ENCODE peak calls at places on chromosomes 3 and 15, in five cellular contexts. One of them, this sample, is unnamed.

GRCh38 chr3:109952924-109953323 is 615.6 kb upstream of the DPPA4 start:
- DNase-seq in stomach: no peak
- DNase-seq in neural progenitor cell: no peak
- DNase-seq in WERI-Rb-1: no peak
- DNase-seq in IMR-90: peak; percentile 16
- DNase-seq in this sample: no peak

GRCh38 chr3:57808961-57809608 is 53.0 kb downstream of the SLMAP start:
- DNase-seq in neural progenitor cell: no peak
- DNase-seq in IMR-90: no peak
- DNase-seq in stomach: no peak
- DNase-seq in WERI-Rb-1: no peak
- DNase-seq in this sample: no peak

GRCh38 chr3:12553921-12554391 is 2.9 kb upstream of the MKRN2 start:
- DNase-seq in stomach: no peak
- DNase-seq in IMR-90: no peak
- DNase-seq in neural progenitor cell: peak; percentile 24
- DNase-seq in WERI-Rb-1: no peak
- DNase-seq in this sample: no peak

GRCh38 chr3:176505878-176506621 is 691.2 kb downstream of the TBL1XR1 start:
- DNase-seq in neural progenitor cell: peak; percentile 42
- DNase-seq in stomach: no peak
- DNase-seq in IMR-90: no peak
- DNase-seq in WERI-Rb-1: no peak
- DNase-seq in this sample: no peak

GRCh38 chr3:30951806-30952205 is 57.3 kb upstream of the GADL1 start:
- DNase-seq in neural progenitor cell: no peak
- DNase-seq in WERI-Rb-1: no peak
- DNase-seq in stomach: no peak
- DNase-seq in IMR-90: no peak
- DNase-seq in this sample: no peak

GRCh38 chr3:157360044-157360443 is 76.6 kb upstream of the PTX3 start:
- DNase-seq in WERI-Rb-1: no peak
- DNase-seq in stomach: no peak
- DNase-seq in IMR-90: peak; percentile 93
- DNase-seq in neural progenitor cell: no peak
- DNase-seq in this sample: no peak

GRCh38 chr15:77476999-77477398 is 56.3 kb downstream of the HMG20A start:
- DNase-seq in WERI-Rb-1: no peak
- DNase-seq in neural progenitor cell: no peak
- DNase-seq in IMR-90: no peak
- DNase-seq in stomach: no peak
- DNase-seq in this sample: no peak

GRCh38 chr15:68258684-68259083 is 18.9 kb upstream of the FEM1B start:
- DNase-seq in neural progenitor cell: no peak
- DNase-seq in IMR-90: no peak
- DNase-seq in WERI-Rb-1: no peak
- DNase-seq in stomach: no peak
- DNase-seq in this sample: no peak

GRCh38 chr3:188123170-188123920 is 30.6 kb upstream of the LPP start:
- DNase-seq in stomach: no peak
- DNase-seq in IMR-90: peak; percentile 57
- DNase-seq in WERI-Rb-1: no peak
- DNase-seq in neural progenitor cell: no peak
- DNase-seq in this sample: no peak

GRCh38 chr3:119702530-119703527 is at the start of gene CFAP91:
- DNase-seq in stomach: peak; percentile 98
- DNase-seq in neural progenitor cell: peak; percentile 98
- DNase-seq in WERI-Rb-1: no peak
- DNase-seq in IMR-90: peak; percentile 83
- DNase-seq in this sample: peak; percentile 99

GRCh38 chr15:69574506-69574905 is 121.9 kb downstream of the RPLP1 start:
- DNase-seq in IMR-90: no peak
- DNase-seq in WERI-Rb-1: no peak
- DNase-seq in stomach: no peak
- DNase-seq in neural progenitor cell: no peak
- DNase-seq in this sample: no peak

GRCh38 chr15:59191855-59192237 is 14.8 kb upstream of the LDHAL6B start:
- DNase-seq in WERI-Rb-1: no peak
- DNase-seq in neural progenitor cell: no peak
- DNase-seq in stomach: no peak
- DNase-seq in IMR-90: peak; percentile 96
- DNase-seq in this sample: no peak

GRCh38 chr15:95760508-95760907 is 570.0 kb upstream of the NR2F2 start:
- DNase-seq in IMR-90: no peak
- DNase-seq in WERI-Rb-1: peak; percentile 57
- DNase-seq in neural progenitor cell: peak; percentile 81
- DNase-seq in stomach: no peak
- DNase-seq in this sample: peak; percentile 50

GRCh38 chr3:114418724-114419543 is 125.1 kb downstream of the TIGIT start:
- DNase-seq in stomach: no peak
- DNase-seq in IMR-90: peak; percentile 95
- DNase-seq in WERI-Rb-1: no peak
- DNase-seq in neural progenitor cell: peak; percentile 69
- DNase-seq in this sample: peak; percentile 9

GRCh38 chr3:125958511-125959316 is 10.3 kb upstream of the ROPN1B start:
- DNase-seq in WERI-Rb-1: no peak
- DNase-seq in stomach: no peak
- DNase-seq in IMR-90: no peak
- DNase-seq in neural progenitor cell: no peak
- DNase-seq in this sample: no peak

GRCh38 chr3:62052331-62052730 is 321.0 kb downstream of the FEZF2 start:
- DNase-seq in WERI-Rb-1: no peak
- DNase-seq in neural progenitor cell: no peak
- DNase-seq in IMR-90: no peak
- DNase-seq in stomach: no peak
- DNase-seq in this sample: no peak

GRCh38 chr15:88663216-88663615 is 24.4 kb downstream of the ISG20 start:
- DNase-seq in neural progenitor cell: no peak
- DNase-seq in stomach: peak; percentile 64
- DNase-seq in WERI-Rb-1: no peak
- DNase-seq in IMR-90: no peak
- DNase-seq in this sample: no peak

GRCh38 chr15:82798104-82798503 is 7.8 kb downstream of the FSD2 start:
- DNase-seq in stomach: no peak
- DNase-seq in WERI-Rb-1: no peak
- DNase-seq in IMR-90: no peak
- DNase-seq in neural progenitor cell: no peak
- DNase-seq in this sample: no peak
- TF ChIP-seq CTCF in stomach: no peak
- TF ChIP-seq CTCF in WERI-Rb-1: no peak
- TF ChIP-seq CTCF in IMR-90: no peak
- TF ChIP-seq CTCF in neural progenitor cell: no peak
- TF ChIP-seq CTCF in this sample: no peak

GRCh38 chr3:9781978-9782575 is 10.2 kb downstream of the TADA3 start:
- DNase-seq in WERI-Rb-1: no peak
- DNase-seq in stomach: no peak
- DNase-seq in neural progenitor cell: no peak
- DNase-seq in IMR-90: no peak
- DNase-seq in this sample: no peak

GRCh38 chr3:9785602-9786001 is 6.7 kb downstream of the TADA3 start:
- DNase-seq in neural progenitor cell: no peak
- DNase-seq in IMR-90: no peak
- DNase-seq in WERI-Rb-1: no peak
- DNase-seq in stomach: no peak
- DNase-seq in this sample: no peak

GRCh38 chr3:9784876-9785443 is 7.3 kb downstream of the TADA3 start:
- DNase-seq in WERI-Rb-1: no peak
- DNase-seq in IMR-90: no peak
- DNase-seq in neural progenitor cell: no peak
- DNase-seq in stomach: no peak
- DNase-seq in this sample: no peak

GRCh38 chr3:9782777-9783176 is 9.5 kb downstream of the TADA3 start:
- DNase-seq in IMR-90: no peak
- DNase-seq in neural progenitor cell: no peak
- DNase-seq in stomach: no peak
- DNase-seq in WERI-Rb-1: no peak
- DNase-seq in this sample: no peak

GRCh38 chr3:9783954-9784353 is 8.3 kb downstream of the TADA3 start:
- DNase-seq in IMR-90: no peak
- DNase-seq in WERI-Rb-1: no peak
- DNase-seq in stomach: no peak
- DNase-seq in neural progenitor cell: no peak
- DNase-seq in this sample: no peak
- TF ChIP-seq CTCF in IMR-90: no peak
- TF ChIP-seq CTCF in WERI-Rb-1: no peak
- TF ChIP-seq CTCF in stomach: no peak
- TF ChIP-seq CTCF in neural progenitor cell: no peak
- TF ChIP-seq CTCF in this sample: no peak

GRCh38 chr3:6182909-6183308 is 678.0 kb upstream of the GRM7 start:
- DNase-seq in WERI-Rb-1: no peak
- DNase-seq in neural progenitor cell: no peak
- DNase-seq in IMR-90: no peak
- DNase-seq in stomach: no peak
- DNase-seq in this sample: no peak

GRCh38 chr3:6172871-6173667 is 687.8 kb upstream of the GRM7 start:
- DNase-seq in stomach: no peak
- DNase-seq in neural progenitor cell: no peak
- DNase-seq in WERI-Rb-1: no peak
- DNase-seq in IMR-90: no peak
- DNase-seq in this sample: no peak

GRCh38 chr3:6180171-6180570 is 680.7 kb upstream of the GRM7 start:
- DNase-seq in stomach: no peak
- DNase-seq in WERI-Rb-1: no peak
- DNase-seq in neural progenitor cell: no peak
- DNase-seq in IMR-90: no peak
- DNase-seq in this sample: no peak

GRCh38 chr3:6179761-6180160 is 681.2 kb upstream of the GRM7 start:
- DNase-seq in neural progenitor cell: no peak
- DNase-seq in WERI-Rb-1: no peak
- DNase-seq in IMR-90: no peak
- DNase-seq in stomach: no peak
- DNase-seq in this sample: no peak

GRCh38 chr3:6177417-6177816 is 683.5 kb upstream of the GRM7 start:
- DNase-seq in IMR-90: no peak
- DNase-seq in neural progenitor cell: no peak
- DNase-seq in WERI-Rb-1: no peak
- DNase-seq in stomach: no peak
- DNase-seq in this sample: no peak
- TF ChIP-seq CTCF in IMR-90: no peak
- TF ChIP-seq CTCF in neural progenitor cell: no peak
- TF ChIP-seq CTCF in WERI-Rb-1: no peak
- TF ChIP-seq CTCF in stomach: no peak
- TF ChIP-seq CTCF in this sample: no peak

GRCh38 chr15:63843901-63844317 is 10.2 kb upstream of the HERC1 start:
- DNase-seq in neural progenitor cell: no peak
- DNase-seq in WERI-Rb-1: no peak
- DNase-seq in stomach: no peak
- DNase-seq in IMR-90: peak; percentile 71
- DNase-seq in this sample: no peak
- TF ChIP-seq CTCF in neural progenitor cell: no peak
- TF ChIP-seq CTCF in WERI-Rb-1: no peak
- TF ChIP-seq CTCF in stomach: no peak
- TF ChIP-seq CTCF in IMR-90: no peak
- TF ChIP-seq CTCF in this sample: no peak

This sample was measured in nephron progenitor cell.